ENCODE peak calls at places on chromosomes 12 and 14, in ten cellular contexts. L, R, H, O, J, X, E, S, Q and N are unnamed samples.

GRCh38 chr12:19150273-19150895 is 20.9 kb downstream of the PLEKHA5 start:
- DNase-seq in L (no peak), R (no peak), H (no peak), O (no peak), J (no peak), X (peak; percentile 29), E (no peak), S (no peak), Q (no peak), N (no peak)

GRCh38 chr12:122124370-122124769 is 45.8 kb downstream of the MLXIP start:
- DNase-seq in L (no peak), R (no peak), H (no peak), O (no peak), J (no peak), X (no peak), E (peak; percentile 37), S (no peak), Q (no peak), N (no peak)

GRCh38 chr12:112777387-112778025 is 14.0 kb upstream of the RPH3A start:
- DNase-seq in L (no peak), R (no peak), H (no peak), O (no peak), J (no peak), X (no peak), E (no peak), S (no peak), Q (no peak), N (no peak)

GRCh38 chr12:127230843-127231260 is 1036.1 kb upstream of the TMEM132C start:
- DNase-seq in L (peak; percentile 48), R (no peak), H (no peak), O (no peak), J (no peak), X (no peak), E (no peak), S (no peak), Q (no peak), N (no peak)

GRCh38 chr12:130717752-130718151 is 1.7 kb upstream of the RIMBP2 start:
- DNase-seq in L (no peak), R (no peak), H (no peak), O (no peak), J (no peak), X (no peak), E (no peak), S (no peak), Q (no peak), N (no peak)

GRCh38 chr12:1593232-1594044 is 943 bp downstream of the FBXL14 start:
- DNase-seq in L (no peak), R (peak; percentile 57), H (no peak), O (peak; percentile 57), J (peak; percentile 55), X (no peak), E (peak; percentile 84), S (peak; percentile 61), Q (peak; percentile 70), N (no peak)

GRCh38 chr12:124752437-124753229 is 111.0 kb downstream of the SCARB1 start:
- DNase-seq in L (no peak), R (no peak), H (no peak), O (no peak), J (no peak), X (no peak), E (no peak), S (no peak), Q (no peak), N (no peak)

GRCh38 chr12:42296503-42297109 is 29.3 kb downstream of the ZCRB1 start:
- DNase-seq in L (no peak), R (no peak), H (no peak), O (no peak), J (no peak), X (no peak), E (no peak), S (no peak), Q (no peak), N (no peak)

GRCh38 chr14:74535756-74536325 is 42.3 kb downstream of the ISCA2 start:
- DNase-seq in L (no peak), R (no peak), H (no peak), O (no peak), J (no peak), X (no peak), E (no peak), S (no peak), Q (peak; percentile 39), N (no peak)

GRCh38 chr14:60760209-60760608 is 25.6 kb downstream of the MNAT1 start:
- DNase-seq in L (no peak), R (no peak), H (no peak), O (no peak), J (no peak), X (no peak), E (no peak), S (no peak), Q (no peak), N (no peak)
- H3K4me1 ChIP-seq in L (peaks cover 26% of the 10 kb centered on the region), R (peaks cover 4% of the 10 kb centered on the region), H (no peaks in the 10 kb centered on the region), O (peaks cover 17% of the 10 kb centered on the region), J (peaks cover 16% of the 10 kb centered on the region), X (no peaks in the 10 kb centered on the region), E (no peaks in the 10 kb centered on the region), S (no peaks in the 10 kb centered on the region), Q (peaks cover 64% of the 10 kb centered on the region), N (peaks cover 16% of the 10 kb centered on the region)

DNA sequence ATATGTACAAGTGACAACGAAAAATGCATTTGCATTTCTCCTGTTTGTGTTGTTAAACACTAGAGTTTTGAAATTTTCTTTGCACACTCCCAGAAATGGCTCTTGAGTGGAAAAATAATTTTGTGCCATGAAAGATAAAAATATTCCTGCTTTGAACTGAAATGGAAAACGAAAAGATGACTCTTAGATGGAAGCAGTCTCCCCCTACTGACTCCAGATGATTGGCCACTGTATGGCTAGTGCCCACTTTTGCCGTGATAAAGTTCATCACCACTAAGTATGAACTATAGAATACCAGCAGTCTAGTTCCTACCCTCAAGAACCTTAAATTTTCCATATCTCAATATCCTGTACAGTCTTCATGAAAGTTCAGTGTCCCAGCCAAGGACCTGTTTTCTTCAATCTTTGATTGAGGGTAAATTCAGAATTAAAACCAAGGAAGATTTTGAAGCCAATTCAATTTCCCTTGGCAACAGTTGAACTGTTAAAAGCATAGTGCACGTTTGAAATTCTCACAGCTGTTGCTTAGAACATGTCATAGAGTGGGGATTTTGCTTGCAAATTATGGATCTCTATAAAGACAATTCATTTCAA is 1.6 kb upstream of the PPP2R5E start:
- DNase-seq in L (no peak), R (no peak), H (no peak), O (no peak), J (no peak), X (no peak), E (no peak), S (no peak), Q (no peak), N (peak; percentile 16)
- H3K4me3 ChIP-seq in L (peak overlapping the region; percentile 97), R (no peak overlapping the region), H (peak overlapping the region; percentile 97), O (no peak overlapping the region), J (no peak overlapping the region), X (peak overlapping the region; percentile 99), E (no peak overlapping the region), S (no peak overlapping the region), Q (peak overlapping the region; percentile 98), N (peak overlapping the region; percentile 97)

DNA sequence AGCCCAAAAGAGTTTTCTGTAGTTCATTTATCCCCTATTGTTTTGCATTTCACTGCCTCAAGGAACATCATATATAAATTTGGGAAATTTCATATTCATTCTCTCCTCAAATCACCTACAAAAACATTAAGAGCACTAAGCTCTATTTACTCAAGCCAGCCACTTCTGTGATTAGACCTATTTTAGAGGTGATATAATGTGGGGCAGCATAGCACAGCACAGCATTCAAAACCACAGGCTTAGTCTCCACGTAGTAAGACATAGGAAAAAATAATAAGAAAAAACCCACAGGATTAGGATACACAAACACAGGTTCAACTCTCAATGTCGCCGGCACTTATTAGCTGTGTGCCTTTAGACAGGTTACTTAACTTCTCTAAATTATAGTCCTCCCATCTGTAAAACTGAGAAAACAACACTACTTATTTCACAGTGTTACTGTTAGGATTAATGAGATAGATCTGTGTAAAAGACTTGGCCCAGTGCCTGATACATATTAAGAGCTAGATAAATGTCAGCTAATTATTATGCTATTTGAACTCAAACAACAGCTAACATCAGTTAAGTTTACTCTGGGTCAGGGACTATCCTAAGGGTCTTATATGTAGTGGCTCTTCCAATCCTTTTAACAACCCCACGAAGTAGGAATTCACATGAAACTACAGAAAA is 20.3 kb downstream of the DCAF5 start:
- DNase-seq in L (no peak), R (no peak), H (no peak), O (no peak), J (no peak), X (no peak), E (no peak), S (no peak), Q (no peak), N (no peak)
- H3K4me1 ChIP-seq in L (no peaks in the 10 kb centered on the region), R (peaks cover 14% of the 10 kb centered on the region), H (no peaks in the 10 kb centered on the region), O (peaks cover 57% of the 10 kb centered on the region), J (peaks cover 26% of the 10 kb centered on the region), X (peaks cover 10% of the 10 kb centered on the region), E (no peaks in the 10 kb centered on the region), S (peaks cover 17% of the 10 kb centered on the region), Q (peaks cover 66% of the 10 kb centered on the region), N (peaks cover 62% of the 10 kb centered on the region)

DNA sequence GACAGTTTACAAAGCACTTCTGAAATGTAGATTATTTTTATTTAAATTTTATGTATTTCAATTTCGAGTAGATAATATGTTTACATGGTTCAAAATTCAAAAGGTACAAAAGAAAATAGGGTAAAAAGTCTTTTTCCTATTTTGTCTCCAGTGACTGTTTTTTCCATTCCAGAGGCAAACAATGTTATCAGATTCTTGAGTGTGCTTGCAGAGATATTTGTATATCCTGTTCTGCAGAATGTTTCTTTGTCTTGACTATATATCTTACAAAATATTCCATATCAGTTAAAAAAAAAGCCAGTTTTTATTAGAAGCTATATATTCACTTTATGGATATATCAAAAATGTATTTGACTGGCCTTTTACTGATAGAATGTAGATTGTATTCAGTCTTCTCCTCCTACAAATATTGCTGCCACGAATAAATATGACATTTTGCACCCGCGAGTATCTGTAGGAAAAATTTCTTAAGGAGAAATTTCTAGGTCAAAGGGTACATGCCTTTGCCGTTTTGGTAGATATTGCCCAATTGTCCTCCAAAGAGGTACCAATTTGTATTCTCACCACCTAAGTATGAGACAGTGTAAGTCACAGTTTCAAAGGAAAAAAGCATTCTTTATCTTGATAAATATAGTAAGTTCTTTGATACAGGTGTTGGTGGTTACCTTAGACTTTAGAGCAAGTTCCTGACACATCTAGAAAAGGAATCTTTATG is 2.2 kb downstream of the KLRG1 start:
- DNase-seq in L (no peak), R (no peak), H (no peak), O (peak; percentile 11), J (no peak), X (no peak), E (no peak), S (no peak), Q (no peak), N (no peak)
- H3K4me3 ChIP-seq in L (no peak overlapping the region), R (peak overlapping the region; percentile 57), H (no peak overlapping the region), O (no peak overlapping the region), J (no peak overlapping the region), X (no peak overlapping the region), E (no peak overlapping the region), S (no peak overlapping the region), Q (no peak overlapping the region), N (no peak overlapping the region)